ENCODE peak calls at places on chromosomes 16 and 17, in nine cellular contexts. Q is body of pancreas, Y is adrenal gland, X is tibial nerve, S is ovary, T is GM12891, I is H1, L is prostate gland, U is IMR-90. B is an unnamed sample.

GRCh38 chr17:44655983-44656700 is at the start of gene MEIOC:
- DNase-seq in Q (peak; percentile 8), Y (no peak), X (no peak), S (no peak), T (peak; percentile 7), I (peak; percentile 84), L (no peak), U (peak; percentile 6), B (peak; percentile 66)

GRCh38 chr16:85428168-85428898 is 184.8 kb upstream of the GSE1 start:
- DNase-seq in Q (peak; percentile 73), Y (peak; percentile 38), X (no peak), S (peak; percentile 44), T (peak; percentile 77), I (peak; percentile 84), L (no peak), U (no peak), B (peak; percentile 33)

GRCh38 chr17:77308768-77309726 is 168.3 kb downstream of the SEC14L1 start:
- DNase-seq in Q (no peak), Y (no peak), X (no peak), S (no peak), T (no peak), I (no peak), L (no peak), U (peak; percentile 74), B (peak; percentile 51)

GRCh38 chr17:66578781-66579489 is 256.0 kb upstream of the CACNG5 start:
- DNase-seq in Q (no peak), Y (no peak), X (no peak), S (no peak), T (no peak), I (no peak), L (no peak), U (no peak), B (no peak)

GRCh38 chr16:3734084-3734757 is 16.9 kb upstream of the TRAP1 start:
- DNase-seq in Q (no peak), Y (peak; percentile 8), X (no peak), S (no peak), T (no peak), I (no peak), L (no peak), U (no peak), B (no peak)

GRCh38 chr17:51442112-51442865 is 181.9 kb downstream of the UTP18 start:
- DNase-seq in Q (no peak), Y (no peak), X (no peak), S (no peak), T (no peak), I (no peak), L (no peak), U (no peak), B (no peak)

GRCh38 chr17:67491009-67491677 is 114.1 kb downstream of the PITPNC1 start:
- DNase-seq in Q (peak; percentile 99), Y (peak; percentile 99), X (peak; percentile 80), S (peak; percentile 79), T (no peak), I (peak; percentile 62), L (peak; percentile 24), U (peak; percentile 98), B (no peak)

GRCh38 chr17:80112471-80113032 is 11.2 kb downstream of the GAA start:
- DNase-seq in Q (no peak), Y (peak; percentile 10), X (no peak), S (no peak), T (no peak), I (peak; percentile 47), L (no peak), U (no peak), B (no peak)

GRCh38 chr17:74080936-74081335 is 122.5 kb upstream of the RPL38 start:
- DNase-seq in Q (no peak), Y (no peak), X (no peak), S (no peak), T (no peak), I (no peak), L (no peak), U (no peak), B (no peak)

GRCh38 chr17:69802045-69802740 is 272.8 kb upstream of the KCNJ16 start:
- DNase-seq in Q (no peak), Y (no peak), X (no peak), S (no peak), T (no peak), I (peak; percentile 48), L (no peak), U (no peak), B (no peak)

GRCh38 chr17:80877095-80877828 is 114.4 kb upstream of the CHMP6 start:
- DNase-seq in Q (no peak), Y (peak; percentile 11), X (no peak), S (no peak), T (peak; percentile 87), I (no peak), L (no peak), U (no peak), B (no peak)

GRCh38 chr16:26137956-26138355 is 446.2 kb downstream of the HS3ST4 start:
- DNase-seq in Q (no peak), Y (no peak), X (no peak), S (no peak), T (no peak), I (no peak), L (no peak), U (no peak), B (no peak)

GRCh38 chr17:43530303-43531081 is 15.6 kb downstream of the ETV4 start:
- DNase-seq in Q (peak; percentile 89), Y (peak; percentile 87), X (peak; percentile 51), S (peak; percentile 94), T (no peak), I (peak; percentile 93), L (peak; percentile 66), U (peak; percentile 93), B (no peak)

GRCh38 chr17:27353469-27354050 is 59.6 kb downstream of the WSB1 start:
- DNase-seq in Q (peak; percentile 94), Y (peak; percentile 95), X (peak; percentile 81), S (peak; percentile 94), T (peak; percentile 97), I (peak; percentile 90), L (peak; percentile 83), U (peak; percentile 92), B (peak; percentile 93)

GRCh38 chr16:88303405-88303804 is 79.4 kb upstream of the ZNF469 start:
- DNase-seq in Q (no peak), Y (no peak), X (no peak), S (no peak), T (no peak), I (no peak), L (no peak), U (no peak), B (no peak)

GRCh38 chr16:77496934-77497333 is 62.1 kb upstream of the ADAMTS18 start:
- DNase-seq in Q (no peak), Y (no peak), X (no peak), S (no peak), T (no peak), I (no peak), L (no peak), U (no peak), B (no peak)

GRCh38 chr16:11679250-11679649 is 11.0 kb downstream of the SNN start:
- DNase-seq in Q (no peak), Y (peak; percentile 13), X (no peak), S (no peak), T (no peak), I (no peak), L (no peak), U (no peak), B (no peak)

GRCh38 chr16:27272076-27272475 is 3.5 kb upstream of the NSMCE1 start:
- DNase-seq in Q (no peak), Y (no peak), X (no peak), S (no peak), T (no peak), I (no peak), L (no peak), U (no peak), B (no peak)

GRCh38 chr16:14510939-14511797 is 118.9 kb downstream of the PARN start:
- DNase-seq in Q (no peak), Y (no peak), X (no peak), S (no peak), T (no peak), I (no peak), L (no peak), U (peak; percentile 74), B (peak; percentile 6)

GRCh38 chr16:234468-235305 is at the start of gene FAM234A:
- DNase-seq in Q (peak; percentile 96), Y (peak; percentile 95), X (peak; percentile 93), S (peak; percentile 94), T (peak; percentile 89), I (peak; percentile 94), L (peak; percentile 94), U (peak; percentile 81), B (peak; percentile 96)
- TF ChIP-seq POLR2A in Q (peak; percentile 92), Y (peak; percentile 92), X (peak; percentile 96), S (peak; percentile 96), T (peak; percentile 90), I (peak; percentile 95), L (peak; percentile 99), U (peak; percentile 63), B (peak; percentile 94)

GRCh38 chr17:75414488-75414887 is 9.0 kb upstream of the GRB2 start:
- DNase-seq in Q (no peak), Y (no peak), X (no peak), S (no peak), T (no peak), I (no peak), L (no peak), U (no peak), B (no peak)
- TF ChIP-seq POLR2A in Q (no peak), Y (no peak), X (no peak), S (no peak), T (no peak), I (no peak), L (no peak), U (no peak), B (no peak)

DNA sequence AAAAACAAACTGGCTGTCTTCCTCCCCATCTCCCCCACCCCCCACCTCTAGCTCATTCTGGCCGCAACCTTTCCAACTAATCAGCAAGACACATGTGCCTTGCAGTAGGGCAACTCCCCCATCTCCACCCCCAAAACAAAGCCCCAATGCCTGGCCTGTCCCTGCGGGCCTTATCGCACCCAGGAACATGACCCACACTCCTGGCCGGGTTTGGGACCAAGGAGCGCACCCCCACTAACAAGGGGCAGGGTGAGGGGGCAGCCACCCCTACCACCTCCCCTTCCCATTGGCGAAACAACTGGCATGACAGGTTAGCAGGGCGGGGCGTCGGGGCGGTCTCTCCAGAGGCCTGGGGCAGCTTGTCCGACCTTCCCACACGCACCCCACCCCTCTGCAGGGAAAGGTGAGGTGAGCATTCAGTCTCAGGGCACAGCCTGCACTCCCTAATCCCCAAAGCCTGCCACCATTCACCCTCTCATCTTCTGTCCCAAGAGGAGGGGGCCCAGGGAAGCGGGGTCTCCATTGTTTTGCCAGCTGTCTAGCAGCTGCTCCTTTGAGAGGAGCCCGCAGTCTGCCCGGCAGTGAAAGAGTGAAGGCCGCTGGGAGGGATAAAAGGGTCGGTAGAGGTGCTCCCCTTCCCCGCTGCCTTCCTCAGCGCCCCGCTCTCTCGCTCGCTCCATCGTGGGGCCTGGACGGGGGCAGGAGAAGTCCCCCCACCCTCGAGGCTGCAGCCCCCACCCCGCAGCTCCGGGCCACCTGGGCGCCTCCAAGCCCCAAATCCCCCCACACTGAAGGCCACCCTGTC is 764 bp downstream of the MYO18A start:
- DNase-seq in Q (peak; percentile 90), Y (no peak), X (no peak), S (peak; percentile 43), T (no peak), I (peak; percentile 91), L (peak; percentile 57), U (no peak), B (peak; percentile 80)
- TF ChIP-seq POLR2A in Q (peak; percentile 62), Y (no peak), X (no peak), S (no peak), T (no peak), I (no peak), L (peak; percentile 75), U (no peak), B (peak; percentile 70)

DNA sequence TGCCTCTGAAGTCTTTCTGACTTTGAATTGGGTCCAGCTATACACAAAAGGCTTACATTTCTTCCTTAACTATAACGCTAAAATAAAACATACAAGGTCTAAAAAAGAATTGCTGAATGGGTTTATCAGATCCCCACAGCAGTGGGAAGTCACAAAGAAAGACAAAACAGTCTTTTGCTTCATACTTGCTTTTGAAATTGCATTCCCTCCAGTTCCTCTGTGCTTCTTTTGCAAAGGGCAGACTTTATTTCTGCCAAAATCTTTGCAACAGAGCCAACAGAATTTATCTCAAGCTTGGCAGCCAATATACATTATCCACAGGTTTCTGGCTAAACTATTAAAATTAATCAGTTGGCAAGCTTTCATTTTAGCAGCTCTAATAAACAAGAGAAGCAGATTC is 378.9 kb upstream of the CA10 start:
- DNase-seq in Q (no peak), Y (no peak), X (no peak), S (no peak), T (no peak), I (no peak), L (no peak), U (no peak), B (no peak)
- TF ChIP-seq POLR2A in Q (no peak), Y (no peak), X (no peak), S (no peak), T (no peak), I (no peak), L (no peak), U (no peak), B (no peak)